ENCODE peak calls at places on chromosomes 7 and 10, in eight cellular contexts. M is foreskin fibroblast, N is BJ, R is ovary, A is pancreas, Y is mesothelial cell of epicardium, Q is fibroblast of mammary gland, H is hepatocyte. J is an unnamed sample.

GRCh38 chr7:16978358-16979244 is 96.8 kb upstream of the AGR3 start:
- DNase-seq in A (no peak), H (no peak), M (peak), R (no peak), N (peak), Q (peak), Y (no peak), J (peak)

GRCh38 chr10:132689721-132690360 is 96.1 kb downstream of the NKX6-2 start:
- DNase-seq in R (no peak), A (peak), N (no peak), M (no peak), H (no peak), Y (no peak), Q (no peak), J (no peak)

GRCh38 chr7:47154781-47155180 is 427.1 kb downstream of the TNS3 start:
- DNase-seq in Y (no peak), H (no peak), A (no peak), Q (peak), R (no peak), M (peak), N (no peak), J (peak)

GRCh38 chr7:141014091-141014490 is 661 bp downstream of the MRPS33 start:
- DNase-seq in A (no peak), M (no peak), R (no peak), Q (peak), Y (no peak), H (no peak), N (peak), J (peak)

GRCh38 chr7:33895025-33895804 is 10.1 kb upstream of the BMPER start:
- DNase-seq in Q (peak), Y (peak), A (peak), R (peak), M (peak), N (no peak), H (peak), J (peak)

GRCh38 chr10:128854965-128855364 is 612.1 kb upstream of the MGMT start:
- DNase-seq in N (no peak), R (peak), A (peak), H (peak), Q (peak), M (no peak), Y (peak), J (no peak)

GRCh38 chr7:79778786-79779382 is 325.4 kb upstream of the MAGI2 start:
- DNase-seq in M (peak), N (peak), Q (peak), H (peak), A (no peak), R (no peak), Y (no peak), J (peak)

GRCh38 chr7:139573871-139574270 is 50.4 kb downstream of the CLEC2L start:
- DNase-seq in A (no peak), R (no peak), Q (no peak), N (no peak), M (no peak), H (no peak), Y (peak), J (no peak)

GRCh38 chr10:62244785-62245595 is 23.7 kb downstream of the RTKN2 start:
- DNase-seq in M (peak), Q (peak), R (no peak), H (peak), Y (no peak), N (no peak), A (no peak), J (peak)

GRCh38 chr10:74063256-74063655 is 65.3 kb downstream of the VCL start:
- DNase-seq in R (no peak), M (peak), N (no peak), Q (peak), H (no peak), A (no peak), Y (no peak), J (peak)

GRCh38 chr7:72190166-72190565 is 222.0 kb downstream of the CALN1 start:
- DNase-seq in A (no peak), H (no peak), Q (no peak), Y (no peak), M (no peak), N (no peak), R (no peak), J (no peak)

GRCh38 chr10:36888925-36889573 is 236.3 kb upstream of the ANKRD30A start:
- DNase-seq in Y (no peak), Q (peak), H (peak), R (no peak), N (no peak), M (peak), A (no peak), J (no peak)

GRCh38 chr10:104072786-104073185 is 12.9 kb downstream of the COL17A1 start:
- DNase-seq in N (no peak), M (peak), R (no peak), Q (peak), A (no peak), H (no peak), Y (no peak), J (no peak)

GRCh38 chr7:106757846-106758245 is 96.9 kb upstream of the CCDC71L start:
- DNase-seq in M (peak), H (no peak), R (peak), A (no peak), N (no peak), Q (peak), Y (no peak), J (no peak)

GRCh38 chr10:120336910-120337540 is 120.0 kb upstream of the PLPP4 start:
- DNase-seq in A (peak), M (peak), N (no peak), R (no peak), Q (peak), Y (peak), H (peak), J (peak)

GRCh38 chr7:84113286-84113685 is 81.3 kb downstream of the SEMA3A start:
- DNase-seq in R (no peak), Q (no peak), A (no peak), M (no peak), H (no peak), N (no peak), Y (no peak), J (no peak)

GRCh38 chr10:46297406-46298204 is 10.8 kb downstream of the ANTXRL start:
- DNase-seq in H (no peak), A (no peak), Q (no peak), R (no peak), M (no peak), N (no peak), Y (no peak), J (no peak)

GRCh38 chr7:92680458-92680857 is 90.3 kb upstream of the FAM133B start:
- DNase-seq in Q (peak), Y (no peak), M (peak), N (no peak), H (no peak), A (no peak), R (no peak), J (no peak)

GRCh38 chr10:76382381-76382851 is 951.0 kb downstream of the LRMDA start:
- DNase-seq in M (peak), A (no peak), Q (peak), Y (no peak), H (no peak), R (no peak), N (peak), J (peak)

GRCh38 chr10:132848306-132848705 is 62.4 kb upstream of the NKX6-2 start:
- DNase-seq in Y (peak), N (no peak), H (peak), Q (no peak), A (no peak), R (no peak), M (no peak), J (no peak)

GRCh38 chr10:82969405-82969804 is 1094.4 kb downstream of the NRG3 start:
- DNase-seq in H (peak), R (no peak), N (no peak), Q (peak), A (no peak), Y (no peak), M (peak), J (peak)

GRCh38 chr7:112550468-112551060 is 69.8 kb downstream of the LSMEM1 start:
- DNase-seq in Y (no peak), Q (peak), H (peak), M (peak), R (no peak), N (no peak), A (peak), J (peak)

GRCh38 chr7:105707967-105708580 is 126.8 kb upstream of the EFCAB10 start:
- DNase-seq in Q (no peak), Y (no peak), A (no peak), N (no peak), H (no peak), R (no peak), M (peak), J (peak)
- TF ChIP-seq CTCF in Q (no peak), Y (no peak), A (no peak), N (no peak), H (no peak), R (no peak), M (no peak), J (no peak)

GRCh38 chr10:122727426-122727825 is 27.8 kb upstream of the C10orf120 start:
- DNase-seq in N (no peak), A (no peak), Q (no peak), M (no peak), R (no peak), Y (no peak), H (peak), J (no peak)

GRCh38 chr10:122721111-122721510 is 21.5 kb upstream of the C10orf120 start:
- DNase-seq in N (no peak), A (peak), M (no peak), Q (no peak), H (no peak), Y (no peak), R (no peak), J (no peak)

GRCh38 chr10:122725006-122725405 is 25.4 kb upstream of the C10orf120 start:
- DNase-seq in R (no peak), Y (no peak), Q (no peak), A (no peak), H (no peak), M (no peak), N (no peak), J (no peak)

GRCh38 chr10:122730238-122730637 is 30.6 kb upstream of the C10orf120 start:
- DNase-seq in H (no peak), M (no peak), A (no peak), N (no peak), R (no peak), Y (no peak), Q (no peak), J (no peak)

GRCh38 chr10:122725768-122726167 is 26.1 kb upstream of the C10orf120 start:
- DNase-seq in M (no peak), H (no peak), N (no peak), Y (no peak), A (no peak), R (no peak), Q (no peak), J (no peak)
- TF ChIP-seq CTCF in M (no peak), H (no peak), N (no peak), Y (no peak), A (no peak), R (no peak), Q (no peak), J (no peak)

GRCh38 chr10:130110236-130111114 is at the start of gene C10orf143:
- DNase-seq in M (peak), Y (peak), N (peak), H (peak), R (peak), A (peak), Q (peak), J (peak)
- TF ChIP-seq CTCF in M (no peak), Y (no peak), N (no peak), H (no peak), R (no peak), A (no peak), Q (no peak), J (no peak)

GRCh38 chr10:18599392-18599791 is 52.0 kb downstream of the NSUN6 start:
- DNase-seq in M (no peak), N (no peak), R (no peak), H (no peak), A (no peak), Y (no peak), Q (no peak), J (no peak)

GRCh38 chr10:18594574-18595156 is 56.7 kb downstream of the NSUN6 start:
- DNase-seq in M (peak), H (no peak), Y (no peak), Q (peak), N (no peak), R (no peak), A (no peak), J (peak)
- TF ChIP-seq CTCF in M (peak), H (peak), Y (no peak), Q (peak), N (no peak), R (no peak), A (no peak), J (peak)

DNA sequence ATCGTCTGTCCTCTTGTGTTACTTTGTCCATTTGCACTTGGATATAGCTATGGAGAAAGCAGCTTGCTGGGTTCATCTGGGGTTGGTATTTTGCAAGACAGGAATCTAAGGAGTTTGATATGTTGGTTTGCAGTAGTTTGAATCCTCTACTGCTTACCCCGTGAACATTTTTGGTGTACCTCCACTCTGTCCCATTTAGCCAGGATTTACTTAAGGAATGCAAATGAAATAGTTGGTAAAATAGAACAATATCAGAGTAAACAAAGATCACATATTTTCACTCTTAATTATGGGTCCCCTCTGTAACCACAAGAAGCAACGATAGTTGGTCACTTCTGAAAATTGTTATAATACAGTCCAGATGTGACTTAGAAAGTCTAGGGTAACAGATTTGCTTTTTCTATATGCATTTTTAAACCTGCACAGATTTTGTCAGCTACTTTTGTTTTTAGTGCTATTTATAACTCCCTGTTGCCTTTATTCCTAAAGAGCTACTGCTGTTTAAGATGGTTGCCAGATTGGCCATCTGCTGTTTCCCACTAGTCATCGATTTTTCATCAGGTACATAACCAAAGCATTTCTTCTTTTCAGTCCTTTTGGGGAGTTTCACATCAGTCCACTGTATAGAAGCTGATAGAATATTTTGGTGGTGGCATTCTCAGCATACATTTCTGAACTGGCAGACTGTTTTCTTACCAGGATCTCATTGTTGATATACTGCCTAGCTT is 37.6 kb downstream of the MAPK8 start:
- DNase-seq in M (peak), N (no peak), Y (no peak), R (no peak), H (no peak), Q (peak), A (peak), J (no peak)
- TF ChIP-seq CTCF in M (no peak), N (no peak), Y (no peak), R (no peak), H (no peak), Q (no peak), A (no peak), J (no peak)

GRCh38 chr7:101171442-101171837 is 6.1 kb upstream of the VGF start:
- DNase-seq in M (peak), R (no peak), H (no peak), Q (no peak), Y (no peak), N (no peak), A (no peak), J (no peak)
- TF ChIP-seq CTCF in M (peak), R (no peak), H (no peak), Q (peak), Y (no peak), N (peak), A (no peak), J (peak)

DNA sequence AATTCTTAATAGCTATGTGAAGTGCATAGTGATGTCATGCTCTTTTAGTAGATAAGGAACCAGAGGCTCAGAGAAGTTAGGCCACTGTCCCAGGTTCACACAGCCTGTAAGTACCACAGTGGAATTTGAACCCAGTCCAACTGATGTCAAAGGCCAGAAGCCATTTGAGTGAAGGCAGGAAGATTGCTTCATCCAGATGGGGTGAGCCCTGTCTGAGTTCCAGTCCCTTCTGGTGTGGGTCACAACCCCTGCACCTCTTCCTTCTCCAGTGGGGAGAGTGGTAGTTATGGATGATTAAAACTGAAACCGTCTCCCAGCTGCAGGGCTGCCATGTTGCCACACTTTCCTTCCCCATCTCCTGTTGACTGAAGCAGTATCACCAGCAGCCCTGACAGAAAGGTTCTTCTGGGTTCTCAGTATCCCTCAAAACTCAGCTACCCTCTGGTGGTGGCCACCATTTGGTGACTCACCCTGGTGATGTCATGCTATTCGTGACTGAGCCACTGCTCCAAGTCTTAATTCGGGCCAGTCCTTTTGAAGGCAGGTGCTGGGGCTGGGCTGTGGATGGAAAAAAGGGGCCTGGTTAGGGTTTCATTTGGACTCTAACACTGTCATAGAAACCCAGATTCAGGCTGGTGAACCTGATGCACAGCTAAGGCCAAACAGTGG is 1.5 kb upstream of the C10orf95 start:
- DNase-seq in N (peak), M (peak), Q (peak), H (peak), R (no peak), A (no peak), Y (no peak), J (peak)
- TF ChIP-seq CTCF in N (no peak), M (no peak), Q (no peak), H (no peak), R (no peak), A (no peak), Y (no peak), J (no peak)

GRCh38 chr10:111037868-111038267 is 39.0 kb upstream of the ADRA2A start:
- DNase-seq in A (no peak), Y (no peak), H (no peak), N (no peak), R (no peak), M (peak), Q (peak), J (no peak)
- TF ChIP-seq CTCF in A (no peak), Y (peak), H (no peak), N (peak), R (no peak), M (no peak), Q (peak), J (peak)

GRCh38 chr7:120989571-120990220 is 1.2 kb downstream of the CPED1 start:
- DNase-seq in R (peak), A (no peak), Y (no peak), M (peak), H (no peak), Q (no peak), N (no peak), J (no peak)
- TF ChIP-seq CTCF in R (no peak), A (no peak), Y (no peak), M (no peak), H (no peak), Q (no peak), N (no peak), J (no peak)

GRCh38 chr7:49166441-49166840 is 242.1 kb downstream of the CDC14C start:
- DNase-seq in M (no peak), R (no peak), N (no peak), Y (no peak), Q (no peak), H (no peak), A (no peak), J (no peak)
- TF ChIP-seq CTCF in M (no peak), R (no peak), N (no peak), Y (no peak), Q (no peak), H (no peak), A (no peak), J (peak)